ENCODE peak calls at places on chromosomes 16 and 17, in nine cellular contexts. B is GM12892, S is stomach, F is upper lobe of left lung, P is suprapubic skin, X is GM23338, T is transverse colon, O is sigmoid colon, R is spleen. V is an unnamed sample.

GRCh38 chr16:67098599-67098998 is 11.1 kb upstream of the PHAF1 start:
- DNase-seq in B (no peak), S (no peak), F (no peak), P (no peak), X (no peak), T (no peak), O (no peak), R (no peak), V (no peak)

GRCh38 chr17:66281671-66282369 is 20.6 kb upstream of the PRKCA start:
- DNase-seq in B (no peak), S (no peak), F (no peak), P (no peak), X (no peak), T (no peak), O (no peak), R (no peak), V (no peak)

GRCh38 chr16:3879887-3880564 is 487 bp downstream of the CREBBP start:
- DNase-seq in B (peak), S (peak), F (peak), P (peak), X (peak), T (peak), O (peak), R (peak), V (peak)

GRCh38 chr16:53756329-53756996 is 52.5 kb downstream of the FTO start:
- DNase-seq in B (no peak), S (no peak), F (no peak), P (no peak), X (no peak), T (no peak), O (no peak), R (no peak), V (no peak)

GRCh38 chr16:87945351-87946042 is 5.7 kb upstream of the BANP start:
- DNase-seq in B (no peak), S (peak), F (no peak), P (no peak), X (peak), T (peak), O (peak), R (peak), V (peak)

GRCh38 chr16:23771027-23771426 is 16.2 kb downstream of the CHP2 start:
- DNase-seq in B (no peak), S (no peak), F (no peak), P (no peak), X (no peak), T (no peak), O (no peak), R (no peak), V (no peak)

GRCh38 chr17:3964203-3965122 is at the start of gene ATP2A3:
- DNase-seq in B (peak), S (peak), F (peak), P (no peak), X (peak), T (peak), O (no peak), R (peak), V (no peak)

GRCh38 chr17:64242633-64243032 is 20.4 kb downstream of the TEX2 start:
- DNase-seq in B (no peak), S (no peak), F (no peak), P (no peak), X (no peak), T (no peak), O (no peak), R (no peak), V (no peak)

GRCh38 chr17:59746849-59747445 is 39.5 kb downstream of the VMP1 start:
- DNase-seq in B (no peak), S (no peak), F (no peak), P (no peak), X (peak), T (no peak), O (no peak), R (no peak), V (no peak)

GRCh38 chr17:6755281-6755680 is 565 bp upstream of the XAF1 start:
- DNase-seq in B (no peak), S (no peak), F (no peak), P (no peak), X (no peak), T (peak), O (peak), R (no peak), V (no peak)

GRCh38 chr17:38583833-38584349 is 21.9 kb downstream of the SRCIN1 start:
- DNase-seq in B (no peak), S (no peak), F (no peak), P (no peak), X (no peak), T (no peak), O (no peak), R (no peak), V (no peak)

GRCh38 chr17:48642059-48642842 is 16.1 kb upstream of the HOXB9 start:
- DNase-seq in B (no peak), S (no peak), F (peak), P (no peak), X (peak), T (peak), O (peak), R (no peak), V (no peak)

GRCh38 chr17:20997711-20998570 is 44.9 kb downstream of the USP22 start:
- DNase-seq in B (no peak), S (no peak), F (no peak), P (no peak), X (peak), T (no peak), O (peak), R (peak), V (no peak)

GRCh38 chr16:69176033-69176780 is 10.8 kb upstream of the SNTB2 start:
- DNase-seq in B (no peak), S (no peak), F (no peak), P (no peak), X (no peak), T (no peak), O (peak), R (no peak), V (no peak)

GRCh38 chr16:78629173-78629572 is 529.7 kb downstream of the WWOX start:
- DNase-seq in B (no peak), S (no peak), F (no peak), P (no peak), X (no peak), T (no peak), O (no peak), R (no peak), V (no peak)

GRCh38 chr16:27315333-27316037 is 1.7 kb downstream of the IL4R start:
- DNase-seq in B (no peak), S (peak), F (peak), P (no peak), X (peak), T (peak), O (peak), R (peak), V (peak)
- TF ChIP-seq POLR2AphosphoS5 in B (no peak), S (peak), F (peak), P (peak), X (no peak), T (peak), O (peak), R (peak), V (peak)

GRCh38 chr16:11797166-11797956 is at the start of gene ZC3H7A:
- DNase-seq in B (peak), S (peak), F (peak), P (peak), X (peak), T (peak), O (peak), R (peak), V (peak)
- TF ChIP-seq POLR2AphosphoS5 in B (peak), S (peak), F (peak), P (peak), X (peak), T (peak), O (peak), R (peak), V (peak)

DNA sequence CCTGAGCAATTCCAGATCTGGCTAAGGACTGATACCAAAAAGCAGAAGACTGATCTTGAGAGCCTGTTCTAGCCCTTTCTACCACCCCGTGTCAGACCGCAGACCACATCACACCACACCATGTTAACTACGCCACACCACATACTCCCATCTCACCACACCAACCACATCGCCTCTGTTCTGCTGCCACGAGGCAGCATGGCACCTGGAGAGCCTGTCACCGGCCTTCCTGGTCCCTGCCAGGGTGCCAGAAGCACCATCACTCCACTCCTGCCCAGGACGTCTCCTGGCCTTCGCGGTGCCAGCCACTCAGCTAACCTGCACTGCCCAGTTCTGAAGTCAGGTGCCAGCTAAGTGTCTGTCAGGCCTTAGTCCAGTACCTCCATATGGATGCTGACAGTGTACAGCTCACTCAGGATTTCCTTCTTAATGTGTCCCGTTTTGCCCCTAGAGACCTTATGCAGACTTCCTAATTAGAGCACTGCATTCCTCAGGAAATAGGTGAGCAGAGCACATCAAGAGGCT is 37.2 kb upstream of the BCAR1 start:
- DNase-seq in B (no peak), S (no peak), F (no peak), P (no peak), X (no peak), T (no peak), O (no peak), R (peak), V (no peak)
- TF ChIP-seq POLR2AphosphoS5 in B (no peak), S (no peak), F (no peak), P (no peak), X (no peak), T (no peak), O (no peak), R (no peak), V (no peak)

GRCh38 chr16:79770244-79771064 is 169.9 kb upstream of the MAF start:
- DNase-seq in B (peak), S (peak), F (peak), P (peak), X (peak), T (peak), O (peak), R (peak), V (peak)
- TF ChIP-seq POLR2AphosphoS5 in B (no peak), S (peak), F (peak), P (no peak), X (no peak), T (no peak), O (no peak), R (no peak), V (no peak)

GRCh38 chr17:81518785-81519283 is 6.2 kb upstream of the ACTG1 start:
- DNase-seq in B (no peak), S (peak), F (peak), P (no peak), X (peak), T (peak), O (no peak), R (peak), V (no peak)
- TF ChIP-seq POLR2AphosphoS5 in B (no peak), S (peak), F (no peak), P (no peak), X (no peak), T (peak), O (no peak), R (peak), V (no peak)

GRCh38 chr16:49281843-49282642 is 405 bp upstream of the CBLN1 start:
- DNase-seq in B (peak), S (peak), F (peak), P (no peak), X (peak), T (peak), O (peak), R (peak), V (peak)
- TF ChIP-seq POLR2AphosphoS5 in B (no peak), S (no peak), F (no peak), P (no peak), X (peak), T (peak), O (no peak), R (no peak), V (no peak)

DNA sequence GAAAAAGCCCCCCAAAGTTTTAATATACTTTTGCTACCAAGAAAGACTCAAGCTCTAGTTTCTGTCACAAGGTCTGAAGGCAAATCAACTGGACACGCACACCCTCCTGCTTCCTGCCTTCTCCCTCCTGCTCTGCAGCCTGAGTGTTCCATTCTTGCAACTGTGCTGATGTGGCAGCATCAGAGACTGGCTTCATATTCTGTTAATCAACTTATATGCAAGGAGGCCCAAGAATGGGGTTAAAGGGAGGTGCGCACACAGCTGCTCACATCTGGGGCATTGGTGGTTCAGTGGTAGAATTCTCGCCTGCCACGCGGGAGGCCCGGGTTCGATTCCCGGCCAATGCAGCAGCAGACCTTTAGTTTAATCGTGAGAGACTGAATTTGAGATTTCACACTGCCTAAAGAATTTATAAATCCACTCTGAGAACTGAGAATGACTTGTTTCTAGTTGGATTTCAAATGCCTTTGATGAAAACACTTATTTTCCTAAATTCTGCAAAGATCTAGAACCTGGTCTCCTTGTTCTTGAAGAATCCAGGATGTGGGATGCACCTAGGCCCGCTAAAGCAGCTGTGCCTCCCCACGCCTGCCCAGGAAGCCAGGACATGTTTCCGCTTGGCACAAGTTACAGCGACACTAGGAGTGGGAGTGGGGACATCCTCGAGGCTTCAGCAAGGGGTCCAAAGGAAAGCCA is 11.6 kb downstream of the VAC14 start:
- DNase-seq in B (no peak), S (peak), F (peak), P (peak), X (no peak), T (peak), O (peak), R (no peak), V (peak)
- TF ChIP-seq POLR2AphosphoS5 in B (no peak), S (no peak), F (no peak), P (no peak), X (peak), T (no peak), O (no peak), R (no peak), V (no peak)

GRCh38 chr17:35432176-35433074 is at the start of gene SLFN12:
- DNase-seq in B (peak), S (peak), F (no peak), P (no peak), X (peak), T (peak), O (peak), R (peak), V (no peak)
- TF ChIP-seq POLR2AphosphoS5 in B (no peak), S (peak), F (peak), P (no peak), X (no peak), T (peak), O (peak), R (peak), V (no peak)